ENCODE peak calls at places on chromosomes 13 and 19, in five cellular contexts. B is uterus, U is fibroblast of lung, L is astrocyte, O is spleen. K is an unnamed sample.

GRCh38 chr13:107275945-107276614 is 708.1 kb upstream of the ARGLU1 start:
- DNase-seq in B (no peak), O (no peak), L (no peak), U (no peak), K (no peak)

GRCh38 chr13:112624040-112624439 is 36.1 kb upstream of the TUBGCP3 start:
- DNase-seq in L (no peak), B (no peak), U (no peak), O (peak), K (no peak)

GRCh38 chr19:34732548-34733255 is 1.3 kb upstream of the ZNF181 start:
- DNase-seq in O (no peak), L (no peak), U (no peak), B (peak), K (no peak)

GRCh38 chr13:79781829-79782540 is 301.0 kb downstream of the NDFIP2 start:
- DNase-seq in U (no peak), O (no peak), B (no peak), L (peak), K (no peak)

GRCh38 chr13:84645196-84646071 is 763.2 kb upstream of the SLITRK1 start:
- DNase-seq in B (no peak), U (no peak), L (peak), O (no peak), K (no peak)

GRCh38 chr19:49888478-49888901 is 8.2 kb downstream of the IL4I1 start:
- DNase-seq in O (no peak), U (no peak), L (no peak), B (no peak), K (no peak)

GRCh38 chr13:71699342-71699741 is 167.7 kb downstream of the DACH1 start:
- DNase-seq in U (no peak), B (no peak), L (no peak), O (no peak), K (no peak)

GRCh38 chr19:3527250-3527910 is 11.6 kb upstream of the TEKTIP1 start:
- DNase-seq in U (no peak), L (no peak), O (no peak), B (no peak), K (no peak)

GRCh38 chr13:80249906-80250513 is 90.9 kb downstream of the SPRY2 start:
- DNase-seq in U (no peak), B (no peak), O (no peak), L (no peak), K (no peak)

GRCh38 chr13:42307461-42307860 is 35.5 kb downstream of the AKAP11 start:
- DNase-seq in U (no peak), O (no peak), L (no peak), B (no peak), K (no peak)

GRCh38 chr19:2650515-2650914 is 52.0 kb downstream of the GNG7 start:
- DNase-seq in O (peak), B (no peak), U (peak), L (no peak), K (no peak)

GRCh38 chr19:52188822-52189744 is 769 bp upstream of the PPP2R1A start:
- DNase-seq in O (peak), L (no peak), B (no peak), U (no peak), K (peak)

GRCh38 chr19:17721821-17722220 is 2.5 kb downstream of the MAP1S start:
- DNase-seq in L (no peak), O (no peak), B (no peak), U (no peak), K (no peak)

GRCh38 chr19:52170863-52171320 is 529 bp downstream of the ZNF836 start:
- DNase-seq in L (no peak), U (no peak), O (peak), B (peak), K (no peak)

GRCh38 chr19:38699027-38699346 is 45.3 kb downstream of the CAPN12 start:
- DNase-seq in B (no peak), O (no peak), L (no peak), U (no peak), K (no peak)

GRCh38 chr19:39544920-39545319 is 5.0 kb upstream of the EID2 start:
- DNase-seq in L (no peak), B (no peak), U (no peak), O (no peak), K (no peak)

GRCh38 chr19:56083668-56084067 is 37.4 kb downstream of the ZNF787 start:
- DNase-seq in U (no peak), O (peak), L (no peak), B (no peak), K (no peak)

GRCh38 chr13:31967155-31967554 is 64.4 kb upstream of the FRY start:
- DNase-seq in B (no peak), O (no peak), L (no peak), U (no peak), K (no peak)

GRCh38 chr19:6766357-6767080 is 716 bp downstream of the SH2D3A start:
- DNase-seq in L (no peak), O (no peak), U (no peak), B (no peak), K (peak)

GRCh38 chr19:51158474-51159129 is 16.5 kb downstream of the SIGLEC7 start:
- DNase-seq in O (peak), B (no peak), U (peak), L (no peak), K (no peak)

GRCh38 chr19:18109731-18110671 is 12.4 kb downstream of the MAST3 start:
- DNase-seq in B (peak), L (no peak), U (no peak), O (peak), K (peak)

DNA sequence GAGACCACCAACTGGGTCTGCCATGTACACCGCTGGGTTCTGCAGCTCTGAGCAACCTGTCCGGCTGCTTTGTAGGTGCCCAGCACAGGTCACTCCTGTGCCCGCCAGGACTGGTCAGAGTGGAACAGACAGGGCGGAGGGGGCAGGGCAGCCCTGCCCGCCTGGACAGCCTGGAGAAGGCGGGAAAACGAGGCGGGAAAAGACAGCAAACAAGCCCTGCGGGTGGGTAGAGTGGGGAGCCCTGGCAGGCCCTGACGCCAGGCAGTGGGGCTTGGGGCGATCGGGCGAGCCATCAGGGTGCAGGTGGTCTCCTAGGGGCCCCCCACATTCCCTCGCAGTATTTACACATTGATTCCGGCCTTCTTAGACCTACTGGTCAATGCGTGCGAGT is 525 bp upstream of the UHRF1 start:
- DNase-seq in O (no peak), B (no peak), L (no peak), U (no peak), K (no peak)
- H3K27ac ChIP-seq in O (no peak), B (no peak), L (peak), U (no peak), K (no peak)

DNA sequence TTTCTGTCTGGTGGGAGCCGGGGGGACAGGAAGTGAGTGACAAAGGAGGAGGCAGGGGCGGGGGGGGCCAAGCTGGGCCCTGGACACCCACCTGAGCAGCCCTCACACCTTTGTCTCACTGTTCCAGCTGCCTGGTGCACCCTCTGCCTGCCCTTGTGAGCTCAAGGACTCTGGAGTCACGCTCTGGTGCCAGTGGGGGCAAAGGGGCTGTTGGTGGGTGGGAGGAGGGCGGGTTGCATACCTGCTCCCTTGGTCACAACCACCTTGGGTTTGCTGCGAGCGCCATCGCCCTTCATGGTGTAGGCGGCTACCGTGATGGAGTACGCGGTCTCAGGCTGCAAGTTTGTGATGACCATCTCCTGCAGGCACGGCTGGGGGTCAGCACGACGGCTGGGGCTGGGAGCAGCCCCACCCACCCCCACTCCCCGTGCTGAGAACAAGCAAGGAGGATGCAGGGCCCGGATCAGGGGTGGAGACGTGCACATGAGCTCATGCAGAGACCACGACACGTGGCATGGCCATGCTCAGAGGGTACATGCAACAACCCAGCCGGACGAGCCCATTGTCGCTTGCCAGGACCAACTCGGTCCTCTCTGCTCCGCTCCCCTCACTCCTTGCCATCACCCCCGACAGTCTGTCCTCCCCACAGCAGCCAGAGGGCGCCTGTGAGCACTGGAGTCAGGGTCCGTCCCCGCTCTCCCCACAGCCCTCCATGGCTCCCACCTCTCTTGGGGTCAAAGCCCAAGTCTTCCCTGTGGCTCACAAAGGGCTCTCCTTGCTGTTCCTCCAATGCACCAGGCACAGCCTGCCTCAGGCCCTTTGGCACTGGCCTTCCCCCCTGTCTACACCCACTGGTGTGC is 114.9 kb downstream of the PTPRS start:
- DNase-seq in U (no peak), B (no peak), O (no peak), L (no peak), K (no peak)
- TF ChIP-seq CTCF in U (peak), B (peak), O (no peak), L (no peak), K (no peak)

GRCh38 chr13:110329258-110329657 is 22.2 kb downstream of the COL4A2 start:
- DNase-seq in O (no peak), B (no peak), U (no peak), L (no peak), K (no peak)

GRCh38 chr13:110327036-110327790 is 20.1 kb downstream of the COL4A2 start:
- DNase-seq in O (no peak), B (no peak), L (peak), U (no peak), K (no peak)

GRCh38 chr13:110323986-110324749 is 17.1 kb downstream of the COL4A2 start:
- DNase-seq in L (no peak), O (no peak), U (no peak), B (no peak), K (no peak)

GRCh38 chr13:110328509-110328908 is 21.4 kb downstream of the COL4A2 start:
- DNase-seq in B (no peak), U (no peak), O (no peak), L (no peak), K (no peak)

DNA sequence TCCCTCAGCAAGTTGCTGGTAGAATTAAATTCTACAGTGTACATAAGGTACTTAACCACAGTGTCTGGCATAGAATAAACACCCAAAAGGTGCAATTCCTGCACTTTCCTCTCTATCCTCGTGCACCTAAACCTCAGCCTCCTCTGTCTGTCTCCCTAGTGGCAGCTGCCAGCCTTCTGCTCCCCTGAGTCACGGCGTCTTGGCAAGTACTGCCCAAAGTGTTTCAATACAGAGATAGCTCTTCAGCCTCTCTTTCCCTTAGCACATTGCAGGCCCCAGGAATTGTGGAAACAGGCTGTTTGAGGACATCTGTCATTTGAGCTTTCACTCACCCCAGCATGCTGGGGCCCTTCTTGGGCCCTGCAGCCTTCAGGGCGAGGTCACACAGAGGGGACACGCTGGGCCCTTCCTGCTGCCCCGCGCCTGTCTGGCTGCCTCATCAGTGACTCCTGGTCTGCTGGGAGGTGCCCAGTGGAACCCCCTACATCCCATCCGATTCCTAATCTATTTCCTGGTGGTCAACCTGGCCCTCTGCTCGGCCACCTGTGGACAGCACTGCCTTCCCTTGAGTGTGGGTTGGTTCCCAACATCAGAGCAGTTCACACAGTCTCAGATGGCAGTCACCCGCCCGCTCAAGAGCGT is 19.3 kb downstream of the COL4A2 start:
- DNase-seq in B (no peak), L (no peak), O (no peak), U (no peak), K (no peak)
- H3K27ac ChIP-seq in B (peak), L (peak), O (peak), U (peak), K (no peak)

DNA sequence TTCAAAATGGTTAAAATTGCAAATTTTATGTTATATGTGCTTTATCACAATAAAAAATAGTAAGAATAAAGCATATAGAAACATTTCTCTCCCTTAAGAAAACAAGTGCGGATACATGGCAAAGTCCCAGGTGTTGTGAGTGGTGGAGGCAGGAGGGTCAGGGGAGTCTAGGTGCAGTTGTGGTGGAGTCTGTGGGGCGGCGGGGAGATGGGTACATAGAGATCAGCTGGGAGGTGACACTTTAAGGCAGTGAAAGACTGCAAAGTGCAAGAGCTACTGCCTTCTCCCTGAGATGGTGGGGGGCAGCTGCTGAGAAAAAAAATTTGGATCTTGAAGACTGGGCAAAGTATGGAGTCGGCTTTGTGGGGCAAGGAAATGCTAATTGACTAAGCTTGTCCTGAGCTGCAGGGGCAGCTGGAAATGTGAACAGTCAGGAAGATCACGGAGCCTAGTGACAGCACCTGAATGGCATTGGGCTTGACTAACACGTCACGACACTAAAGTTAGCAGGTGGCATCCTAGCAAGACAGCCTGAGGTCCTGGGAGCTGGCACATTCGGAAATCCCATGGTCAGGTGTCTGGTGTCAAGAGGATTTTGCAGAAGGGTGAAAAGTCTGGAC is 72.9 kb upstream of the IRS2 start:
- DNase-seq in B (no peak), L (no peak), O (no peak), U (no peak), K (no peak)
- TF ChIP-seq CTCF in B (no peak), L (no peak), O (no peak), U (no peak), K (no peak)

K was measured in Peyer's patch.